ENCODE peak calls at places on chromosomes 5 and 9, in four cellular contexts. W is GM12865, G is A549, H is fibroblast of mammary gland. L is an unnamed sample.

GRCh38 chr9:120545691-120546565 is 34.0 kb downstream of the CDK5RAP2 start:
- DNase-seq in G (no peak), H (no peak), W (no peak), L (no peak)

GRCh38 chr9:34047864-34048729 is 590 bp downstream of the UBAP2 start:
- DNase-seq in G (peak), W (peak), H (peak), L (peak)

GRCh38 chr9:112747094-112747493 is 3.5 kb upstream of the SNX30 start:
- DNase-seq in G (no peak), H (no peak), W (no peak), L (no peak)

GRCh38 chr9:38339496-38339895 is 53.0 kb upstream of the ALDH1B1 start:
- DNase-seq in H (peak), W (no peak), G (no peak), L (no peak)

GRCh38 chr9:89463986-89464901 is 33.7 kb downstream of the SEMA4D start:
- DNase-seq in H (no peak), W (peak), G (no peak), L (no peak)

GRCh38 chr5:21661129-21661528 is 1192.0 kb downstream of the CDH12 start:
- DNase-seq in G (no peak), W (no peak), H (no peak), L (no peak)

GRCh38 chr5:133109655-133110483 is 58.1 kb downstream of the HSPA4 start:
- DNase-seq in W (no peak), H (peak), G (no peak), L (no peak)

GRCh38 chr5:180201051-180201987 is 7.7 kb downstream of the RASGEF1C start:
- DNase-seq in G (peak), H (peak), W (no peak), L (peak)

GRCh38 chr5:68456756-68457217 is 241.2 kb downstream of the PIK3R1 start:
- DNase-seq in G (peak), H (peak), W (peak), L (no peak)

GRCh38 chr5:93193756-93194155 is 387.3 kb downstream of the NR2F1-AS1 start:
- DNase-seq in H (no peak), G (no peak), W (no peak), L (no peak)

GRCh38 chr5:43044181-43044914 is 4.2 kb upstream of the ANXA2R start:
- DNase-seq in G (no peak), W (no peak), H (peak), L (no peak)

GRCh38 chr9:38046669-38047300 is 22.2 kb downstream of the SHB start:
- DNase-seq in H (no peak), W (no peak), G (no peak), L (no peak)

GRCh38 chr9:92506184-92506857 is 24.0 kb upstream of the ASPN start:
- DNase-seq in G (peak), H (peak), W (no peak), L (no peak)

GRCh38 chr9:125894566-125894965 is 147.4 kb downstream of the PBX3 start:
- DNase-seq in G (no peak), H (no peak), W (no peak), L (no peak)

GRCh38 chr5:157282150-157282549 is 16.2 kb downstream of the CYFIP2 start:
- DNase-seq in H (peak), W (no peak), G (no peak), L (no peak)

GRCh38 chr5:30392897-30393296 is 800.6 kb upstream of the CDH6 start:
- DNase-seq in G (no peak), W (no peak), H (no peak), L (no peak)

GRCh38 chr5:108687599-108688220 is 60.0 kb upstream of the FER start:
- DNase-seq in H (no peak), G (no peak), W (no peak), L (no peak)

GRCh38 chr5:147084702-147085101 is 150.1 kb upstream of the STK32A start:
- DNase-seq in W (no peak), G (no peak), H (no peak), L (no peak)

GRCh38 chr5:172418847-172419810 is 35.2 kb downstream of the SH3PXD2B start:
- DNase-seq in W (no peak), H (peak), G (no peak), L (peak)

GRCh38 chr5:1176473-1177391 is 24.7 kb upstream of the SLC6A19 start:
- DNase-seq in H (no peak), G (no peak), W (no peak), L (peak)

GRCh38 chr9:95757026-95757425 is 118.5 kb upstream of the ERCC6L2 start:
- DNase-seq in H (peak), G (no peak), W (no peak), L (no peak)

GRCh38 chr5:36662291-36662851 is 56.0 kb downstream of the SLC1A3 start:
- DNase-seq in G (no peak), H (no peak), W (no peak), L (no peak)

GRCh38 chr5:159448-160172 is 31.7 kb upstream of the LRRC14B start:
- DNase-seq in G (no peak), H (peak), W (no peak), L (peak)

GRCh38 chr5:54764691-54765090 is 220.7 kb downstream of the ESM1 start:
- DNase-seq in H (peak), G (no peak), W (no peak), L (no peak)

GRCh38 chr9:19074836-19075235 is 25.6 kb downstream of the RRAGA start:
- DNase-seq in G (no peak), H (peak), W (no peak), L (no peak)

GRCh38 chr9:114513050-114513951 is 8.0 kb upstream of the WHRN start:
- DNase-seq in W (no peak), G (no peak), H (no peak), L (no peak)

GRCh38 chr5:175479125-175479881 is 943 bp downstream of the SFXN1 start:
- DNase-seq in W (peak), G (no peak), H (no peak), L (no peak)

GRCh38 chr5:31972558-31972957 is 201.6 kb downstream of the GOLPH3 start:
- DNase-seq in W (no peak), G (no peak), H (no peak), L (no peak)
- TF ChIP-seq CTCF in W (no peak), G (no peak), H (no peak), L (no peak)

DNA sequence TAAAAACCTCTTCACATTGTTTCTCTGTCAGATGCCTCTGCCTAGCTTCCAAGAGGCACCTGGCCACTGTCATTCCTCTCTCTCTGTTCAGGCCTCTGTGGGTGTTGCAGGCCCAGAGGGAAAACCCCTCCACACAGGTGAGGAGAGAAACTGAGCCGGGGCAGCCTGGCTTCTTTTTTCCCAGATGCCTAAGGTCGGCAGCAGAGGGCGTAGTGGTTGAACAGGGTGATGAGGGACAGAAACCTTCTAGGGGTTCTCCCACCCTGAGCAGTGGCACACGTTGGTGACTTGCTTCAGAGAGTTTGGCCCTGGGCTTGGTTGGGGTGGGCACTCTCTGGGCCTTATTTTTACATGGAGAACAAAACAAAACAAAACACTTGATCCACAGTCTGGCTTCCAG is 12.2 kb downstream of the IL9 start:
- DNase-seq in H (no peak), G (no peak), W (peak), L (no peak)
- TF ChIP-seq CTCF in H (peak), G (peak), W (peak), L (no peak)

GRCh38 chr9:124052401-124052800 is 40.8 kb downstream of the LHX2 start:
- DNase-seq in H (no peak), G (no peak), W (no peak), L (no peak)

GRCh38 chr9:124050955-124051354 is 39.4 kb downstream of the LHX2 start:
- DNase-seq in G (no peak), H (no peak), W (no peak), L (no peak)

DNA sequence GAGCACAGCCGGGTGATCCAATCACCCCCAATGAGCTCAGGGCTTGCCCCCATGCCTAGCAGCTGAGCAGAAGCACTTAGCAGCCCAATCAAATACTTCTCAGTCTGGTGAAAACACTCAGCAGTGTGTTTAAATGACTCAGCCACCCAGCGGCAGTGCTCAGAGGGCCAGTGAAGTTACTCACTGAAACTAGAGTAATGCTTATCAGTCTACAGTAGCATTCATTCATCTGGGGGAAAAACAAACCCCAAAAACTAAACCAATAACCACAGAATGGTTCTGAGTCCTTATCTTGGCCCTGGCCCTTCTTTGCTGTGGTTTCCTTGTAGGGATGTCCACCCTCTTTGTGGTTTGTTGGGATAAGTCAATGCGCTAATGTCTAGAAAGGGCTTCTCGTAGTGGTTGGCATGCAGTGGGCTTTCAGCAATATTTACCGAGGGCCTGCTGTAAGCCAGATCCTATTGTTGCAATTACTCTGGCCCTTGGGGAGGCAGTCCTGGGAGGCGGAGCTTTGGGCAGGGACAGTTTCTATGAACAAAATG is 43.2 kb downstream of the LHX2 start:
- DNase-seq in G (no peak), W (peak), H (peak), L (no peak)
- TF ChIP-seq CTCF in G (no peak), W (no peak), H (peak), L (no peak)

DNA sequence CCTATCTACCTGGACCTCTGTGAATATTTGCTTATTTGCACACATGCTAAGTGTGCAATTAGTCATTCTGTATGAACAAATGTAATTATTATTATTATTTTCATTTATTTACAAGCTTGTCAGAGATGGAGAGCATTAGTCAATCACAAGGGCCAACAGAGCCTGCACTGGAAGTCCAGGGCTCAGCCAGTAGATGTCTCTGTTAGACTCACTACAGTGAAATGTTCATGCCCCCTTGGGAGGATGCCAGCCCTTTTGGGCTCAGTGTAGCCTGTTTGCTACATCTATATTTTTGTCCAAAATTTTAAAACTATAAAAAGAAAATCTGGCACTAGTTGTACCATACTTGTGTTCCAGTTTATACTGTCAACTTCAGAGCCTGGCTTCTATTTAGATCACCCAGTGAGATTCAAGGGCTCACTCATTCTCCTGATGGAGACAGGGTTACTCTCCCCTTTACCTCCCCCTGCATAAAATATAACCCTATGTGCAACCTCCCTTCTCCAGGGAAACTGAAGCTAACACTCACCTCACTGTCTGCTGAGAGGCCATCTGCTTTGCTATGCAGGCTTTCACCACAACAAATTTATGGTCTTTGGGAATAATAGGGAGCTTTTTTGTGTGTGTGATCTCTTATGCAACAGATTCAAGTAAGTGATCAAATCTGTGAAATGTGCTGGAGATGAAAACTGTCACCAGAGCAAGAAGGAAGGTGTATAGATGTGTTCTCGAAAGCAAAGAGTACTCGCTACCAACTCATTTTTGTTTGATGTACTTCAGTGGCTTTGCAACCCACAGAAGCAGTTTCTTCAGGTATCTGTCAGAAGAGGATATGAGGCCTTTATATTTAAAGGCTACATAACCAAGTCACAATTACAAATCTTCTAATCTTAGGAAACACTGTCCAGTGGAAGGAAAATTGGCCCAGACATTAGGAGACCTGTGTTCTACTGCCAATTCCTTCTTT is 99.9 kb upstream of the TLE4 start:
- DNase-seq in G (no peak), H (peak), W (peak), L (no peak)
- TF ChIP-seq CTCF in G (peak), H (peak), W (peak), L (no peak)

DNA sequence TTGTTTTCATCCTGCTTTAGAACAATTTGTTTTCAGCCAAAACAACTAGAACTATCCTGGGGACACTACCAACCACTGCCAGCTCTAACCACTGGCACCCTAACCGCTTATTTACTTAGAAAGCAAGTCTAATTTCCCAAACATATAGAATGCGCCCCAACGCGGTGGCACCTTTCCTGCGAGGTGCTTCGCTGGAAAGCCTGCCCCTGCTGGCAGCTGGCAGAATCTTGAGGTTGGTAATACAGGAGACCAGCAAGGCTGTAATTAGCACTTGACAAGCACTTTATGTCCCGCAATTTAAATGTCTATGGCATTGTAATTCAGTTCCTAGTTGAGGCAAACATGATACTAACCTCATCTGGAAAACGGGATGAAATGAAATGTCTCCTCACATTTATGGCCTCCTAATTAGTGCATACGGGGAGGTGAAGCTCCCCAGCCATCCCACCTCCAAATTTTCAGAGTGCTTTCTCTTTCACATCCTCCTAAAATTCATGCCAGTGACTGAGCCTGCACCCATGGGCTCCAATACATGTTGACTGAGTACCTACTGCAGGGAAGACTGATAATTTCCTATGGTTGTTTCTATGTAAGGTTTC is 30.4 kb downstream of the GABBR2 start:
- DNase-seq in G (peak), W (peak), H (peak), L (peak)
- TF ChIP-seq CTCF in G (peak), W (peak), H (peak), L (peak)

DNA sequence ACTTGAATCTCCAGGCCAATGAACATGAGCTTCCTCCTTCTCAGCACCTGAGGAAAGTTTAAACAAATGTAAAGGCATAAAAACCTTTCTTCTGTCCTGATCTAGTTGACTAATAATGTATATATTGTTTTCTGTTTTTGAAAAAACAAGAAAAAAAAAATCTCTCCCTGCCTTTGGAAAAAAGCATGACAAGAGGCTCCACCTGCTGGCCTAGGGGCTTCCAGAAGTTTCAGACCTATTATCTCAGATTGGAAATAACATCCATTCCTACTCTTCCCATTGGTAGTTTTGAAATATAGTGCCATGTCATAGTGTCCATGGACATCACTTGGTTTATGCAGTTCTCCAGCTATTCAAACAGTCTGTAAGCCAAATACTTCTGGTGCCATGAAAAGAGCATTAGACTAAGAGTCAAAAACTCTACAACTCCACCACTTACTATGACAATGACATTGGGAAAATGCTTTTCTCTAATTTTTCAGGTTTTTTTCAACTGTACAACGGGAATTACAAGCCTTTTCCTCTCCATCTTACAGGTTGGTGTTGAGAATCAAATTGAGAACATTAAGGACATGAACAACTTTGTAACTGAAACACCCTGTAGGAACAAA is 409.6 kb upstream of the MPDZ start:
- DNase-seq in G (no peak), H (peak), W (no peak), L (no peak)
- TF ChIP-seq CTCF in G (peak), H (peak), W (no peak), L (no peak)

GRCh38 chr9:133729646-133730281 is 8.4 kb downstream of the SARDH start:
- DNase-seq in G (no peak), W (no peak), H (no peak), L (no peak)
- TF ChIP-seq CTCF in G (no peak), W (no peak), H (no peak), L (no peak)

GRCh38 chr9:131997076-131997475 is 82.6 kb downstream of the MED27 start:
- DNase-seq in H (no peak), W (no peak), G (no peak), L (no peak)

GRCh38 chr9:131997779-131998178 is 81.9 kb downstream of the MED27 start:
- DNase-seq in G (no peak), W (no peak), H (peak), L (no peak)

GRCh38 chr9:131995382-131995781 is 84.3 kb downstream of the MED27 start:
- DNase-seq in H (peak), W (no peak), G (peak), L (no peak)

GRCh38 chr9:131994364-131995110 is 85.1 kb downstream of the MED27 start:
- DNase-seq in H (no peak), W (no peak), G (no peak), L (no peak)

GRCh38 chr9:131992906-131993657 is 86.6 kb downstream of the MED27 start:
- DNase-seq in H (no peak), G (no peak), W (no peak), L (peak)
- TF ChIP-seq CTCF in H (no peak), G (no peak), W (no peak), L (no peak)

GRCh38 chr5:77984587-77984986 is 208.4 kb upstream of the TBCA start:
- DNase-seq in G (no peak), H (no peak), W (no peak), L (no peak)

GRCh38 chr5:77985247-77985646 is 209.1 kb upstream of the TBCA start:
- DNase-seq in G (no peak), W (no peak), H (no peak), L (no peak)

GRCh38 chr5:77987331-77987730 is 211.2 kb upstream of the TBCA start:
- DNase-seq in H (no peak), G (no peak), W (no peak), L (no peak)

GRCh38 chr5:77986261-77986660 is 210.1 kb upstream of the TBCA start:
- DNase-seq in W (no peak), H (no peak), G (no peak), L (no peak)

DNA sequence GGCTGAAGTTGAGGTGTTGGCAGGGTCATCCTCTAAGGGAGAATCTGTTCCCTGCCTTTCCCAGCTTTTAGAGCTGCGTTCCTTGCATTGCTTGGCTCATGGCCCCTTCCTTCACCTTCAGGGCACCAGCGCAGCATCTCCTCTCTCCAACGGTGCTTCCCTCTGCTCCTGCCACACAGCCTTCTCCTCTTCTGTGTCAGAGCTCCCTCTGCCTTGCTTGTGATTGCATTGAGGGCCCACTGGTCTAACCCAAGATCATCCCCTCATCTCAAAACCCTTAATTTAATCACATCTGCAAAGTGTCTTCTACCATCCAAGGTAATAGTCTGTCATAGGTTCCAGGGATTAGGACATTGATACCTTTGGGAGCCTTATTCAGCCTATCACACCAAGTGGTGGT is 205.7 kb upstream of the TBCA start:
- DNase-seq in W (no peak), G (no peak), H (no peak), L (no peak)
- TF ChIP-seq CTCF in W (no peak), G (peak), H (peak), L (no peak)

GRCh38 chr9:124392855-124393460 is 22.3 kb downstream of the PSMB7 start:
- DNase-seq in H (peak), W (no peak), G (peak), L (peak)
- TF ChIP-seq CTCF in H (peak), W (no peak), G (peak), L (no peak)